ENCODE peak calls at places on chromosomes 7 and 10, in ten cellular contexts. V is substantia nigra; Y is AG04450; T is CD8-positive, alpha-beta T cell; Q is caudate nucleus; A is heart left ventricle; U is left lung; D is lower lobe of right lung; C is GM23248; X is transverse colon. E is an unnamed sample.

GRCh38 chr10:73262105-73262730 is 9.8 kb upstream of the MRPS16 start:
- DNase-seq in V (no peak), C (peak; percentile 84), X (no peak), Y (peak; percentile 43), T (no peak), A (no peak), U (no peak), D (no peak), Q (no peak), E (no peak)

GRCh38 chr7:20484366-20484765 is 131.1 kb upstream of the ABCB5 start:
- DNase-seq in Y (no peak), C (no peak), V (no peak), T (no peak), Q (no peak), U (no peak), D (no peak), A (no peak), X (no peak), E (no peak)

GRCh38 chr10:86632009-86632800 is 22.1 kb upstream of the OPN4 start:
- DNase-seq in A (peak; percentile 60), V (peak; percentile 35), Q (no peak), U (no peak), C (peak; percentile 67), T (no peak), X (peak; percentile 28), D (no peak), Y (no peak), E (peak; percentile 56)

GRCh38 chr10:11687779-11688447 is 54.3 kb upstream of the ECHDC3 start:
- DNase-seq in A (no peak), X (peak; percentile 14), U (no peak), T (no peak), Q (no peak), C (no peak), Y (no peak), D (no peak), V (no peak), E (no peak)

GRCh38 chr10:100482834-100483185 is 20.0 kb downstream of the WNT8B start:
- DNase-seq in A (no peak), Q (no peak), C (no peak), X (no peak), V (no peak), T (no peak), U (no peak), Y (no peak), D (no peak), E (no peak)

GRCh38 chr7:25985196-25985595 is 166.8 kb upstream of the NFE2L3 start:
- DNase-seq in A (no peak), T (no peak), D (no peak), X (no peak), V (no peak), C (no peak), U (no peak), Y (no peak), Q (no peak), E (no peak)

GRCh38 chr10:74063256-74063655 is 65.3 kb downstream of the VCL start:
- DNase-seq in T (no peak), U (no peak), D (no peak), V (no peak), A (no peak), C (peak; percentile 38), X (no peak), Y (no peak), Q (no peak), E (no peak)

GRCh38 chr10:58590152-58590551 is 77.5 kb downstream of the BICC1 start:
- DNase-seq in A (peak; percentile 42), D (no peak), U (no peak), T (no peak), V (no peak), Y (peak; percentile 87), C (peak; percentile 97), X (no peak), Q (no peak), E (no peak)

GRCh38 chr7:88758355-88759215 is 915 bp upstream of the ZNF804B start:
- DNase-seq in T (no peak), U (peak; percentile 59), X (no peak), A (peak; percentile 28), Q (no peak), C (peak; percentile 52), Y (no peak), D (no peak), V (peak; percentile 6), E (no peak)

GRCh38 chr7:45596665-45597095 is 22.5 kb downstream of the ADCY1 start:
- DNase-seq in U (no peak), A (no peak), D (no peak), T (no peak), V (no peak), C (no peak), Q (no peak), Y (no peak), X (no peak), E (no peak)

GRCh38 chr10:73467210-73467609 is 28.6 kb downstream of the PPP3CB start:
- DNase-seq in A (no peak), Y (no peak), X (no peak), D (no peak), T (no peak), U (no peak), C (no peak), Q (no peak), V (no peak), E (no peak)

GRCh38 chr10:31317652-31318381 is 1.2 kb upstream of the ZEB1 start:
- DNase-seq in D (peak; percentile 70), Y (no peak), V (no peak), U (peak; percentile 89), T (peak; percentile 54), C (no peak), X (peak; percentile 78), A (no peak), Q (no peak), E (no peak)

GRCh38 chr10:73810735-73811465 is 498 bp downstream of the NDST2 start:
- DNase-seq in A (peak; percentile 50), Y (no peak), U (peak; percentile 90), X (peak; percentile 48), T (peak; percentile 50), V (no peak), D (peak; percentile 70), Q (no peak), C (peak; percentile 60), E (peak; percentile 67)

GRCh38 chr10:107546239-107546638 is 381.7 kb upstream of the SORCS1 start:
- DNase-seq in Q (no peak), V (no peak), D (no peak), C (peak; percentile 86), U (no peak), X (no peak), Y (no peak), A (no peak), T (no peak), E (no peak)

GRCh38 chr10:119330342-119330741 is 123.0 kb downstream of the GRK5 start:
- DNase-seq in X (no peak), A (no peak), U (no peak), V (no peak), Q (no peak), D (no peak), Y (no peak), C (no peak), T (no peak), E (peak; percentile 42)

DNA sequence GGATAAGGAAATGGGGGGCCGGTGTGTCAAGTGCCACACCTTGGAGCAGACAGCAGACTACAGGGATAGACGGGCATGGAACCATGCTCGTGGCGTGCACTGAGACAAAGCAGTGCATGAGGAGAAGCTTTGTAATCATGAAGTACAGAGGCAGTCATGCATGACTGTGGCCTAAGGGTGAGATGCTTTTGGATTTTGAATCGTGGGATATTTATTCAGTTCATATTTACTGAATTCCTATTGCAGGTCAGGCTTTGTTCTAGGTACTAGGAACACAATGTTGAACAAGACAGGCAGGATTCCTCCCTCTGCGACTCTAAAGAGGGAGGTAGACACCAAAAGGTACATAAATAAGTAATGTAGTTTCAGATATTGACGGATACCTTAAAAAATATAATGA is 597.6 kb downstream of the PARD3 start:
- DNase-seq in X (no peak), T (no peak), A (no peak), U (no peak), Y (no peak), D (no peak), V (no peak), Q (no peak), C (no peak), E (no peak)
- H3K27ac ChIP-seq in X (no peak overlapping the region), T (no peak overlapping the region), A (no peak overlapping the region), U (no peak overlapping the region), Y (no peak overlapping the region), D (no peak overlapping the region), V (no peak overlapping the region), Q (no peak overlapping the region), C (no peak overlapping the region), E (no peak overlapping the region)

GRCh38 chr10:78755075-78755695 is 313.6 kb upstream of the ZMIZ1 start:
- DNase-seq in A (no peak), V (no peak), Q (no peak), C (no peak), X (no peak), D (no peak), Y (no peak), U (no peak), T (no peak), E (no peak)
- H3K27ac ChIP-seq in A (no peak overlapping the region), V (no peak overlapping the region), Q (no peak overlapping the region), C (no peak overlapping the region), X (no peak overlapping the region), D (no peak overlapping the region), Y (peak overlapping the region; percentile 21), U (no peak overlapping the region), T (no peak overlapping the region), E (no peak overlapping the region)

DNA sequence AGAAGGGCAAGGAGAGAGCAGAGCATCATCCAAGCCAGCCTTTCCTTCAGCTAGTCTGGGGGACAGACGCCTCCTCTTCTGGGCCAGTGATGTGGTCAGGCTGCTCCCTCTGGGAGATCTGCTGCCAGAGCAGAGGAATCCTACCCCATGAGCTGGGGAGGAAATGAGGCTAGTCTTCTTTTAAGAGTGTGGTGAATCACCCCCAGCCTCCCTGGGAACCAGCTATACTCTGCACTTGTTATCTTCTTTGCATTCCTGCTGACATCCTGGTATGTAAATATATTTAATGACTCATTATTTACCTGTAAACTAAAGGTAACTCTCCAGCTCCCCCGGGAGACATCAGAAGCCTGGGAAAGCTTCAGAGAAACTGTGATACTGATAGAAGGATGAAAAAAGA is 41.6 kb upstream of the EPHB6 start:
- DNase-seq in D (no peak), Y (no peak), C (peak; percentile 84), V (no peak), Q (no peak), A (no peak), X (no peak), U (no peak), T (no peak), E (no peak)
- H3K27ac ChIP-seq in D (no peak overlapping the region), Y (no peak overlapping the region), C (no peak overlapping the region), V (no peak overlapping the region), Q (no peak overlapping the region), A (no peak overlapping the region), X (no peak overlapping the region), U (no peak overlapping the region), T (peak overlapping the region; percentile 9), E (no peak overlapping the region)

DNA sequence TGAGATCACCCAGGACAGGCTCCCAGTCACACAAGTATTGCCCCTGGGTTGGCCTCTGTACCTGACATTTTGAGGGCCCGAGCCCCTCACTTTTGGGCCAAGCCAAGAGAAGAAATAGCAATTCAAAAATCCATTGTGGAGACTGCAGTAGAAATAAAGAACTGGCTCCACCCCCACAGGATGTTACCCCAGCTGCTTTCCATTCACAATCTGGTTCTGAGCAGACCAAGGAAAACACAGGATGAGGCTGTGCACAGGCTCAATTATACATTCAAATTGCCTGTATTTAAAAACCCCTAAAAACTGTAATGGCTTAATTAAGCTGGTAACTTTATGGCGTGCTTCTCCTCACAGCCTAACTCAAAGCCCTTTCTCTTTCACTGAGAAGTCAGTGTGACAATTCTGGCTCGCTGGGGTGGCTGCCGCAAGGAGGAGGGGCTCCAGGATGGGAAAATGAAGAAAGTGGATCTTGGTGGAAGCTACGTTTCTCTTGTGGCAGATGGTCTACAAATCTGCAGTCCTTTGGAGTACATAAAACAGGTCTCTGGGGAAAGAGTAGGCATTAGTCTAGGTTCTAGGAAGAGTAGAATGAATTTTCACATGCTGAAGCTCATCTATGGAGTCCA is 1191.1 kb downstream of the SORCS1 start:
- DNase-seq in U (no peak), D (no peak), A (no peak), C (no peak), V (no peak), X (no peak), T (no peak), Y (no peak), Q (no peak), E (no peak)
- H3K27ac ChIP-seq in U (no peak overlapping the region), D (no peak overlapping the region), A (no peak overlapping the region), C (no peak overlapping the region), V (no peak overlapping the region), X (no peak overlapping the region), T (no peak overlapping the region), Y (no peak overlapping the region), Q (no peak overlapping the region), E (no peak overlapping the region)

E was measured in psoas muscle.